ENCODE peak calls at places on chromosome X, in six cellular contexts. One of them, this sample, is unnamed.

GRCh38 chrX:52979568-52979967 is 21.2 kb upstream of the FAM156A start:
- DNase-seq in HepG2: no peak
- DNase-seq in K562: no peak
- DNase-seq in GM12878: no peak
- DNase-seq in H1: no peak
- DNase-seq in SK-N-SH: no peak
- DNase-seq in this sample: no peak

GRCh38 chrX:51847463-51847862 is 46.0 kb upstream of the MAGED1 start:
- DNase-seq in HepG2: no peak
- DNase-seq in K562: no peak
- DNase-seq in GM12878: no peak
- DNase-seq in H1: no peak
- DNase-seq in SK-N-SH: no peak
- DNase-seq in this sample: no peak

GRCh38 chrX:47637546-47638195 is 7.9 kb upstream of the CFP start:
- DNase-seq in HepG2: no peak
- DNase-seq in K562: peak; percentile 33
- DNase-seq in GM12878: no peak
- DNase-seq in H1: no peak
- DNase-seq in SK-N-SH: no peak
- DNase-seq in this sample: no peak

GRCh38 chrX:3713225-3713936 is at the start of gene PRKX:
- DNase-seq in HepG2: no peak
- DNase-seq in K562: peak; percentile 83
- DNase-seq in GM12878: peak; percentile 13
- DNase-seq in H1: peak; percentile 60
- DNase-seq in SK-N-SH: peak; percentile 90
- DNase-seq in this sample: peak; percentile 55

GRCh38 chrX:20947411-20947912 is 426.8 kb upstream of the CNKSR2 start:
- DNase-seq in HepG2: no peak
- DNase-seq in K562: no peak
- DNase-seq in GM12878: no peak
- DNase-seq in H1: no peak
- DNase-seq in SK-N-SH: no peak
- DNase-seq in this sample: no peak

GRCh38 chrX:151983186-151983585 is 8.7 kb upstream of the GABRE start:
- DNase-seq in HepG2: no peak
- DNase-seq in K562: no peak
- DNase-seq in GM12878: no peak
- DNase-seq in H1: no peak
- DNase-seq in SK-N-SH: no peak
- DNase-seq in this sample: no peak

GRCh38 chrX:148417934-148418333 is 82.5 kb upstream of the AFF2 start:
- DNase-seq in HepG2: no peak
- DNase-seq in K562: no peak
- DNase-seq in GM12878: no peak
- DNase-seq in H1: no peak
- DNase-seq in SK-N-SH: no peak
- DNase-seq in this sample: no peak

GRCh38 chrX:120664081-120664480 is 34.2 kb upstream of the C1GALT1C1 start:
- DNase-seq in HepG2: peak; percentile 7
- DNase-seq in K562: no peak
- DNase-seq in GM12878: no peak
- DNase-seq in H1: no peak
- DNase-seq in SK-N-SH: no peak
- DNase-seq in this sample: no peak

GRCh38 chrX:40314070-40314469 is 216.3 kb upstream of the BCOR start:
- DNase-seq in HepG2: no peak
- DNase-seq in K562: no peak
- DNase-seq in GM12878: no peak
- DNase-seq in H1: peak; percentile 45
- DNase-seq in SK-N-SH: no peak
- DNase-seq in this sample: no peak

GRCh38 chrX:15055146-15055930 is 182.1 kb downstream of the MOSPD2 start:
- DNase-seq in HepG2: no peak
- DNase-seq in K562: no peak
- DNase-seq in GM12878: no peak
- DNase-seq in H1: no peak
- DNase-seq in SK-N-SH: no peak
- DNase-seq in this sample: no peak

GRCh38 chrX:69285881-69286545 is 120.8 kb upstream of the PJA1 start:
- DNase-seq in HepG2: no peak
- DNase-seq in K562: peak; percentile 79
- DNase-seq in GM12878: no peak
- DNase-seq in H1: peak; percentile 81
- DNase-seq in SK-N-SH: peak; percentile 87
- DNase-seq in this sample: no peak

GRCh38 chrX:65643046-65643785 is 24.2 kb upstream of the MSN start:
- DNase-seq in HepG2: no peak
- DNase-seq in K562: no peak
- DNase-seq in GM12878: no peak
- DNase-seq in H1: no peak
- DNase-seq in SK-N-SH: no peak
- DNase-seq in this sample: no peak

GRCh38 chrX:44675364-44676024 is 132.8 kb upstream of the FUNDC1 start:
- DNase-seq in HepG2: no peak
- DNase-seq in K562: peak; percentile 9
- DNase-seq in GM12878: no peak
- DNase-seq in H1: no peak
- DNase-seq in SK-N-SH: peak; percentile 76
- DNase-seq in this sample: no peak

GRCh38 chrX:136941396-136942337 is 61.1 kb upstream of the RBMX start:
- DNase-seq in HepG2: no peak
- DNase-seq in K562: no peak
- DNase-seq in GM12878: no peak
- DNase-seq in H1: no peak
- DNase-seq in SK-N-SH: no peak
- DNase-seq in this sample: no peak

GRCh38 chrX:153537526-153538295 is 20.3 kb downstream of the ATP2B3 start:
- DNase-seq in HepG2: no peak
- DNase-seq in K562: no peak
- DNase-seq in GM12878: no peak
- DNase-seq in H1: no peak
- DNase-seq in SK-N-SH: peak; percentile 55
- DNase-seq in this sample: no peak

GRCh38 chrX:110684653-110685052 is 111.0 kb downstream of the CHRDL1 start:
- DNase-seq in HepG2: no peak
- DNase-seq in K562: no peak
- DNase-seq in GM12878: no peak
- DNase-seq in H1: no peak
- DNase-seq in SK-N-SH: no peak
- DNase-seq in this sample: no peak

GRCh38 chrX:45134303-45134702 is 66.4 kb downstream of the DIPK2B start:
- DNase-seq in HepG2: peak; percentile 77
- DNase-seq in K562: no peak
- DNase-seq in GM12878: no peak
- DNase-seq in H1: no peak
- DNase-seq in SK-N-SH: no peak
- DNase-seq in this sample: no peak

GRCh38 chrX:110132450-110133114 is 129.7 kb downstream of the TMEM164 start:
- DNase-seq in HepG2: no peak
- DNase-seq in K562: no peak
- DNase-seq in GM12878: no peak
- DNase-seq in H1: no peak
- DNase-seq in SK-N-SH: no peak
- DNase-seq in this sample: no peak

GRCh38 chrX:69068295-69069085 is 96.8 kb downstream of the PJA1 start:
- DNase-seq in HepG2: no peak
- DNase-seq in K562: no peak
- DNase-seq in GM12878: no peak
- DNase-seq in H1: no peak
- DNase-seq in SK-N-SH: peak; percentile 58
- DNase-seq in this sample: no peak

GRCh38 chrX:136822337-136823095 is 41.8 kb upstream of the ARHGEF6 start:
- DNase-seq in HepG2: no peak
- DNase-seq in K562: no peak
- DNase-seq in GM12878: no peak
- DNase-seq in H1: no peak
- DNase-seq in SK-N-SH: no peak
- DNase-seq in this sample: no peak

DNA sequence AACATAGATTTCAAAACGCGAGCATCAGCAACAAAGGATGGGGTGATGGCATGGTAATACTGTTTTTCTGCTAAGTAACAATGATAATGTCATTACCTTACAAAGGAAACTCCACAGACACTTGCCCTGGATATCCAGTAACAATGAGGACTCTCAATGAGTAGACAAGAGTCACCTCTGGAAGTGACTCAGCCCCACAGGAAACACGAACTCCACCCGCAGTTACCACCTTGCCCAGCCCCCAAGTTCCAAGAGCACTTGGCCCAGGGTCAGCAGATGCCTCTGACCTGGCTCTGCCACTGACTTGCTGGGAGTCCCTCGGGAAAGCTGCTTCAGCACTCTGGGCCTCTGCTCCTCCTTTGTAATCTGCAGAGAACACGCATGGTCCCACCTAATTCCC is 110.3 kb upstream of the MAP3K15 start:
- DNase-seq in HepG2: no peak
- DNase-seq in K562: no peak
- DNase-seq in GM12878: no peak
- DNase-seq in H1: no peak
- DNase-seq in SK-N-SH: no peak
- DNase-seq in this sample: no peak
- TF ChIP-seq GABPA in HepG2: no peak
- TF ChIP-seq GABPA in K562: no peak
- TF ChIP-seq GABPA in GM12878: no peak
- TF ChIP-seq GABPA in H1: no peak
- TF ChIP-seq GABPA in SK-N-SH: no peak
- TF ChIP-seq GABPA in this sample: no peak

DNA sequence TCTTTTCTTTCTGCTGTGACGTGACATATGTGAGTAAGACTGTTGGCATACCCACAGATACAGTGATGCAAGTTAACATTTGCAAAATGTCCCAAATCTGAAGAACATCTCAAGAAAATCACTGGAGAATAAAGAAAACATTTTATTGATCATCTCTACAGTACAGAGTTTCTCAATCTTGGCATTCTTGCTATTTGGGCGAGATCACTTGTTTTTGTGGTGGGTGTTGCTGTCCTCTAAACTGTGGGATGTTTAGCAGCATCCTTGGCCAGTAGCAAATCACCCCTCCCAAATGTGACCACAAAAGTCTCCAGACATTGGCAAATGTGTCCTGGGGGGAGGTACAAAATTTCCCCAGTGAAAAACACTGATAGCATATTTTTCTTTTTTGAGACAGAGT is 28.8 kb downstream of the AMELX start:
- DNase-seq in HepG2: no peak
- DNase-seq in K562: no peak
- DNase-seq in GM12878: no peak
- DNase-seq in H1: no peak
- DNase-seq in SK-N-SH: no peak
- DNase-seq in this sample: no peak
- TF ChIP-seq POLR2AphosphoS5 in HepG2: no peak
- TF ChIP-seq POLR2AphosphoS5 in K562: no peak
- TF ChIP-seq POLR2AphosphoS5 in GM12878: no peak
- TF ChIP-seq POLR2AphosphoS5 in H1: no peak
- TF ChIP-seq POLR2AphosphoS5 in SK-N-SH: no peak
- TF ChIP-seq POLR2AphosphoS5 in this sample: no peak

GRCh38 chrX:87518504-87518903 is 902 bp downstream of the KLHL4 start:
- DNase-seq in HepG2: no peak
- DNase-seq in K562: no peak
- DNase-seq in GM12878: no peak
- DNase-seq in H1: no peak
- DNase-seq in SK-N-SH: no peak
- DNase-seq in this sample: no peak
- TF ChIP-seq GABPA in HepG2: no peak
- TF ChIP-seq GABPA in K562: no peak
- TF ChIP-seq GABPA in GM12878: no peak
- TF ChIP-seq GABPA in H1: no peak
- TF ChIP-seq GABPA in SK-N-SH: no peak
- TF ChIP-seq GABPA in this sample: no peak

GRCh38 chrX:5526191-5526590 is 702.5 kb downstream of the NLGN4X start:
- DNase-seq in HepG2: no peak
- DNase-seq in K562: no peak
- DNase-seq in GM12878: no peak
- DNase-seq in H1: no peak
- DNase-seq in SK-N-SH: no peak
- DNase-seq in this sample: no peak

DNA sequence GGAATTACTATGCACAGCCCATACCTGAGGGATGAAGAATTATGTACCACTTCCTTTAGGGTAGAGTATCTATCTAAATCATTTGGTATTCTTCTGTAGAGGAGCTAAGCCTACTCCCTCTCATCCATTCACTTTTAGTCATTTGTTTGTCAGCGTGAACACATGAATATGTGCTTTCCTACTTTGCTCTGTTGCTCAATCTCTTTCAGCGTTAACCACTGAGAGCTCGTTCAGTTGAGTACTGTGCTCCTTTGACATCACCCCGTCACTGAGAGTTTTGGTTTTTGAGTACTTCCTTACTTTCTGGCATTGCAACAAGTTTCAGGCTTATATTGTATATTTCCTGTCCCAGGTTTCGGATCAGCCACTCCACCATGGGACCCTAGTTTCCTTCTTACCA is 700.6 kb downstream of the NLGN4X start:
- DNase-seq in HepG2: no peak
- DNase-seq in K562: no peak
- DNase-seq in GM12878: no peak
- DNase-seq in H1: no peak
- DNase-seq in SK-N-SH: no peak
- DNase-seq in this sample: no peak
- TF ChIP-seq POLR2AphosphoS5 in HepG2: no peak
- TF ChIP-seq POLR2AphosphoS5 in K562: no peak
- TF ChIP-seq POLR2AphosphoS5 in GM12878: no peak
- TF ChIP-seq POLR2AphosphoS5 in H1: no peak
- TF ChIP-seq POLR2AphosphoS5 in SK-N-SH: no peak
- TF ChIP-seq POLR2AphosphoS5 in this sample: no peak

DNA sequence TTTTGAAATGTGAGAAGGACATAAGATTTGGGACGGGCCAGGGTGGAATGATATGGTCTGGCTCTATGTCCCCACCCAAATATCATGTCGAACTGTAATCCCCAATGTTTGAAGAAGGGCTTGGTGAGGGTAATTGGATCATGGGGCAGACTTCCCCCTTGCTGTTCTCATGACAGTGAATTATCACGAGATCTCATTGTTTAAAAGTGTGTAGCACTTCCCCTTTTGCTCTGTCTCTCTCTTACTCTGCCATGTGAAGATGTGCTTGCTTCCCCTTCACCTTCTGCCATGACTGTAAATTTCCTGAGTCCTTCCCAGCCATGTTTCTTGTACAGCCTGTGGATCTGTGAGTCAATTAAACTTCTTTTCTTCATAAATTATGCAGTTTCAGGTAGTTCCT is 17.5 kb downstream of the MTMR8 start:
- DNase-seq in HepG2: no peak
- DNase-seq in K562: no peak
- DNase-seq in GM12878: no peak
- DNase-seq in H1: no peak
- DNase-seq in SK-N-SH: no peak
- DNase-seq in this sample: no peak
- TF ChIP-seq GABPA in HepG2: no peak
- TF ChIP-seq GABPA in K562: no peak
- TF ChIP-seq GABPA in GM12878: no peak
- TF ChIP-seq GABPA in H1: no peak
- TF ChIP-seq GABPA in SK-N-SH: no peak
- TF ChIP-seq GABPA in this sample: no peak

GRCh38 chrX:22958250-22958649 is 41.5 kb upstream of the DDX53 start:
- DNase-seq in HepG2: no peak
- DNase-seq in K562: no peak
- DNase-seq in GM12878: no peak
- DNase-seq in H1: no peak
- DNase-seq in SK-N-SH: no peak
- DNase-seq in this sample: no peak
- TF ChIP-seq POLR2AphosphoS5 in HepG2: no peak
- TF ChIP-seq POLR2AphosphoS5 in K562: no peak
- TF ChIP-seq POLR2AphosphoS5 in GM12878: no peak
- TF ChIP-seq POLR2AphosphoS5 in H1: no peak
- TF ChIP-seq POLR2AphosphoS5 in SK-N-SH: no peak
- TF ChIP-seq POLR2AphosphoS5 in this sample: no peak